ENCODE peak calls at places on chromosomes 5 and 9, in five cellular contexts. One of them, this sample, is unnamed.

GRCh38 chr9:137467896-137468295 is 8.8 kb upstream of the NSMF start:
- DNase-seq in astrocyte of the hippocampus: no peak
- DNase-seq in HT1080: no peak
- DNase-seq in NCI-H2029 treated with DMSO at 0.1 percent for 48 hours: no peak
- DNase-seq in NCI-H345: no peak
- DNase-seq in this sample: no peak

GRCh38 chr5:134477462-134478245 is 47.8 kb upstream of the JADE2 start:
- DNase-seq in HT1080: peak; percentile 36
- DNase-seq in astrocyte of the hippocampus: no peak
- DNase-seq in NCI-H345: no peak
- DNase-seq in NCI-H2029 treated with DMSO at 0.1 percent for 48 hours: no peak
- DNase-seq in this sample: no peak

GRCh38 chr5:7927466-7928375 is 58.8 kb downstream of the MTRR start:
- DNase-seq in NCI-H2029 treated with DMSO at 0.1 percent for 48 hours: peak; percentile 41
- DNase-seq in NCI-H345: peak; percentile 76
- DNase-seq in HT1080: peak; percentile 65
- DNase-seq in astrocyte of the hippocampus: peak; percentile 80
- DNase-seq in this sample: peak; percentile 35

GRCh38 chr5:177440211-177440989 is 6.2 kb upstream of the PRR7 start:
- DNase-seq in HT1080: no peak
- DNase-seq in NCI-H2029 treated with DMSO at 0.1 percent for 48 hours: no peak
- DNase-seq in NCI-H345: no peak
- DNase-seq in astrocyte of the hippocampus: no peak
- DNase-seq in this sample: no peak

GRCh38 chr5:142472306-142472951 is 147.6 kb upstream of the SPRY4 start:
- DNase-seq in astrocyte of the hippocampus: peak; percentile 66
- DNase-seq in NCI-H2029 treated with DMSO at 0.1 percent for 48 hours: no peak
- DNase-seq in NCI-H345: no peak
- DNase-seq in HT1080: peak; percentile 98
- DNase-seq in this sample: peak; percentile 17

GRCh38 chr5:65037845-65038815 is 269.4 kb downstream of the CWC27 start:
- DNase-seq in NCI-H2029 treated with DMSO at 0.1 percent for 48 hours: no peak
- DNase-seq in HT1080: no peak
- DNase-seq in NCI-H345: peak; percentile 19
- DNase-seq in astrocyte of the hippocampus: no peak
- DNase-seq in this sample: no peak

GRCh38 chr9:113708821-113709713 is 167.0 kb upstream of the ZNF618 start:
- DNase-seq in HT1080: no peak
- DNase-seq in NCI-H2029 treated with DMSO at 0.1 percent for 48 hours: no peak
- DNase-seq in astrocyte of the hippocampus: no peak
- DNase-seq in NCI-H345: no peak
- DNase-seq in this sample: no peak

GRCh38 chr5:137831526-137831925 is 36.1 kb upstream of the MYOT start:
- DNase-seq in NCI-H2029 treated with DMSO at 0.1 percent for 48 hours: no peak
- DNase-seq in astrocyte of the hippocampus: no peak
- DNase-seq in NCI-H345: no peak
- DNase-seq in HT1080: no peak
- DNase-seq in this sample: no peak

GRCh38 chr9:113564804-113565237 is 101.3 kb downstream of the RGS3 start:
- DNase-seq in astrocyte of the hippocampus: peak; percentile 86
- DNase-seq in NCI-H2029 treated with DMSO at 0.1 percent for 48 hours: peak; percentile 17
- DNase-seq in HT1080: peak; percentile 82
- DNase-seq in NCI-H345: no peak
- DNase-seq in this sample: peak; percentile 53

GRCh38 chr9:33042528-33042927 is 17.5 kb downstream of the DNAJA1 start:
- DNase-seq in NCI-H345: no peak
- DNase-seq in NCI-H2029 treated with DMSO at 0.1 percent for 48 hours: no peak
- DNase-seq in HT1080: no peak
- DNase-seq in astrocyte of the hippocampus: no peak
- DNase-seq in this sample: no peak

GRCh38 chr5:171801-172331 is 19.4 kb upstream of the LRRC14B start:
- DNase-seq in NCI-H345: no peak
- DNase-seq in HT1080: no peak
- DNase-seq in astrocyte of the hippocampus: no peak
- DNase-seq in NCI-H2029 treated with DMSO at 0.1 percent for 48 hours: no peak
- DNase-seq in this sample: no peak

GRCh38 chr9:35552376-35552775 is 52.7 kb upstream of the TESK1 start:
- DNase-seq in astrocyte of the hippocampus: no peak
- DNase-seq in NCI-H2029 treated with DMSO at 0.1 percent for 48 hours: no peak
- DNase-seq in HT1080: peak; percentile 31
- DNase-seq in NCI-H345: no peak
- DNase-seq in this sample: no peak

This sample was measured in kidney glomerular epithelial cell.